ENCODE peak calls at places on chromosomes 7 and 10, in six cellular contexts. One of them, this sample, is unnamed.

GRCh38 chr10:128781636-128782035 is 655.4 kb upstream of the MKI67 start:
- DNase-seq in fibroblast of pulmonary artery: no peak
- DNase-seq in AG08395: no peak
- DNase-seq in GM10248: no peak
- DNase-seq in renal cortical epithelial cell: no peak
- DNase-seq in nucleus accumbens: no peak
- DNase-seq in this sample: no peak

GRCh38 chr10:60975716-60976115 is 31.7 kb upstream of the RHOBTB1 start:
- DNase-seq in GM10248: no peak
- DNase-seq in AG08395: no peak
- DNase-seq in nucleus accumbens: no peak
- DNase-seq in renal cortical epithelial cell: no peak
- DNase-seq in fibroblast of pulmonary artery: peak; percentile 50
- DNase-seq in this sample: no peak

GRCh38 chr10:75398630-75399460 is 2.7 kb downstream of the ZNF503 start:
- DNase-seq in GM10248: no peak
- DNase-seq in renal cortical epithelial cell: no peak
- DNase-seq in nucleus accumbens: no peak
- DNase-seq in AG08395: no peak
- DNase-seq in fibroblast of pulmonary artery: no peak
- DNase-seq in this sample: peak; percentile 44

GRCh38 chr7:152759655-152760383 is at the start of gene ACTR3B:
- DNase-seq in AG08395: peak; percentile 98
- DNase-seq in renal cortical epithelial cell: no peak
- DNase-seq in nucleus accumbens: peak; percentile 79
- DNase-seq in fibroblast of pulmonary artery: peak; percentile 89
- DNase-seq in GM10248: peak; percentile 96
- DNase-seq in this sample: peak; percentile 89

GRCh38 chr10:62492012-62492869 is 118.1 kb downstream of the ZNF365 start:
- DNase-seq in AG08395: peak; percentile 47
- DNase-seq in GM10248: peak; percentile 34
- DNase-seq in renal cortical epithelial cell: peak; percentile 64
- DNase-seq in nucleus accumbens: no peak
- DNase-seq in fibroblast of pulmonary artery: peak; percentile 44
- DNase-seq in this sample: peak; percentile 70

GRCh38 chr10:130782467-130782866 is 529.1 kb downstream of the TCERG1L start:
- DNase-seq in renal cortical epithelial cell: no peak
- DNase-seq in AG08395: no peak
- DNase-seq in GM10248: no peak
- DNase-seq in nucleus accumbens: no peak
- DNase-seq in fibroblast of pulmonary artery: no peak
- DNase-seq in this sample: no peak

GRCh38 chr7:95871078-95871848 is 98.9 kb downstream of the DYNC1I1 start:
- DNase-seq in nucleus accumbens: peak; percentile 5
- DNase-seq in GM10248: peak; percentile 49
- DNase-seq in fibroblast of pulmonary artery: peak; percentile 64
- DNase-seq in renal cortical epithelial cell: peak; percentile 49
- DNase-seq in AG08395: peak; percentile 60
- DNase-seq in this sample: peak; percentile 53

GRCh38 chr10:94287331-94287730 is 75.4 kb downstream of the NOC3L start:
- DNase-seq in AG08395: peak; percentile 10
- DNase-seq in nucleus accumbens: no peak
- DNase-seq in fibroblast of pulmonary artery: peak; percentile 12
- DNase-seq in renal cortical epithelial cell: no peak
- DNase-seq in GM10248: no peak
- DNase-seq in this sample: no peak

GRCh38 chr7:2175514-2175913 is 57.2 kb downstream of the MAD1L1 start:
- DNase-seq in renal cortical epithelial cell: peak; percentile 95
- DNase-seq in GM10248: no peak
- DNase-seq in nucleus accumbens: no peak
- DNase-seq in fibroblast of pulmonary artery: peak; percentile 98
- DNase-seq in AG08395: peak; percentile 97
- DNase-seq in this sample: peak; percentile 86

GRCh38 chr10:68955414-68955785 is 570 bp upstream of the DDX21 start:
- DNase-seq in AG08395: no peak
- DNase-seq in nucleus accumbens: no peak
- DNase-seq in GM10248: no peak
- DNase-seq in renal cortical epithelial cell: no peak
- DNase-seq in fibroblast of pulmonary artery: no peak
- DNase-seq in this sample: no peak

GRCh38 chr10:24396396-24396795 is 187.5 kb downstream of the KIAA1217 start:
- DNase-seq in GM10248: no peak
- DNase-seq in renal cortical epithelial cell: no peak
- DNase-seq in AG08395: no peak
- DNase-seq in nucleus accumbens: no peak
- DNase-seq in fibroblast of pulmonary artery: no peak
- DNase-seq in this sample: no peak

GRCh38 chr7:85176197-85176596 is 10.7 kb downstream of the SEMA3D start:
- DNase-seq in AG08395: no peak
- DNase-seq in fibroblast of pulmonary artery: no peak
- DNase-seq in GM10248: no peak
- DNase-seq in nucleus accumbens: no peak
- DNase-seq in renal cortical epithelial cell: peak; percentile 33
- DNase-seq in this sample: peak; percentile 4

GRCh38 chr10:7696545-7696944 is 6.6 kb upstream of the ITIH2 start:
- DNase-seq in fibroblast of pulmonary artery: peak; percentile 18
- DNase-seq in AG08395: no peak
- DNase-seq in GM10248: no peak
- DNase-seq in renal cortical epithelial cell: peak; percentile 92
- DNase-seq in nucleus accumbens: no peak
- DNase-seq in this sample: peak; percentile 95

GRCh38 chr7:57203161-57203791 is 71.0 kb upstream of the ZNF479 start:
- DNase-seq in fibroblast of pulmonary artery: no peak
- DNase-seq in nucleus accumbens: no peak
- DNase-seq in renal cortical epithelial cell: no peak
- DNase-seq in GM10248: no peak
- DNase-seq in AG08395: no peak
- DNase-seq in this sample: no peak

GRCh38 chr10:129958686-129959543 is 5.2 kb downstream of the EBF3 start:
- DNase-seq in renal cortical epithelial cell: no peak
- DNase-seq in nucleus accumbens: no peak
- DNase-seq in GM10248: no peak
- DNase-seq in fibroblast of pulmonary artery: peak; percentile 20
- DNase-seq in AG08395: no peak
- DNase-seq in this sample: no peak

GRCh38 chr10:60040003-60040662 is 133.8 kb upstream of the CCDC6 start:
- DNase-seq in renal cortical epithelial cell: no peak
- DNase-seq in GM10248: no peak
- DNase-seq in nucleus accumbens: no peak
- DNase-seq in fibroblast of pulmonary artery: no peak
- DNase-seq in AG08395: no peak
- DNase-seq in this sample: no peak

GRCh38 chr7:30240401-30240800 is 44.0 kb upstream of the ZNRF2 start:
- DNase-seq in nucleus accumbens: no peak
- DNase-seq in AG08395: no peak
- DNase-seq in renal cortical epithelial cell: peak; percentile 91
- DNase-seq in fibroblast of pulmonary artery: no peak
- DNase-seq in GM10248: no peak
- DNase-seq in this sample: peak; percentile 76

GRCh38 chr10:122112625-122113160 is 123.7 kb downstream of the TACC2 start:
- DNase-seq in AG08395: peak; percentile 95
- DNase-seq in renal cortical epithelial cell: peak; percentile 93
- DNase-seq in fibroblast of pulmonary artery: peak; percentile 96
- DNase-seq in GM10248: peak; percentile 29
- DNase-seq in nucleus accumbens: peak; percentile 1
- DNase-seq in this sample: peak; percentile 96

GRCh38 chr7:140009735-140010134 is 53.0 kb downstream of the PARP12 start:
- DNase-seq in GM10248: no peak
- DNase-seq in nucleus accumbens: no peak
- DNase-seq in fibroblast of pulmonary artery: no peak
- DNase-seq in renal cortical epithelial cell: no peak
- DNase-seq in AG08395: no peak
- DNase-seq in this sample: no peak

GRCh38 chr10:70906953-70907618 is 18.7 kb upstream of the PCBD1 start:
- DNase-seq in AG08395: no peak
- DNase-seq in GM10248: no peak
- DNase-seq in nucleus accumbens: no peak
- DNase-seq in fibroblast of pulmonary artery: no peak
- DNase-seq in renal cortical epithelial cell: no peak
- DNase-seq in this sample: no peak

GRCh38 chr7:96187735-96188622 is 133.9 kb downstream of the SLC25A13 start:
- DNase-seq in nucleus accumbens: no peak
- DNase-seq in fibroblast of pulmonary artery: no peak
- DNase-seq in renal cortical epithelial cell: no peak
- DNase-seq in GM10248: no peak
- DNase-seq in AG08395: peak; percentile 30
- DNase-seq in this sample: no peak

GRCh38 chr10:43049081-43049551 is 27.8 kb upstream of the RET start:
- DNase-seq in GM10248: no peak
- DNase-seq in fibroblast of pulmonary artery: no peak
- DNase-seq in nucleus accumbens: no peak
- DNase-seq in AG08395: no peak
- DNase-seq in renal cortical epithelial cell: no peak
- DNase-seq in this sample: no peak

GRCh38 chr7:92949748-92950147 is 113.4 kb upstream of the CDK6 start:
- DNase-seq in AG08395: no peak
- DNase-seq in fibroblast of pulmonary artery: no peak
- DNase-seq in renal cortical epithelial cell: no peak
- DNase-seq in GM10248: no peak
- DNase-seq in nucleus accumbens: no peak
- DNase-seq in this sample: no peak

GRCh38 chr7:266851-267840 is 22.8 kb upstream of the FOXL3 start:
- DNase-seq in nucleus accumbens: no peak
- DNase-seq in fibroblast of pulmonary artery: no peak
- DNase-seq in renal cortical epithelial cell: no peak
- DNase-seq in GM10248: no peak
- DNase-seq in AG08395: no peak
- DNase-seq in this sample: peak; percentile 30

GRCh38 chr7:105890290-105890997 is 14.0 kb upstream of the ATXN7L1 start:
- DNase-seq in AG08395: peak; percentile 27
- DNase-seq in GM10248: no peak
- DNase-seq in renal cortical epithelial cell: no peak
- DNase-seq in fibroblast of pulmonary artery: no peak
- DNase-seq in nucleus accumbens: no peak
- DNase-seq in this sample: no peak

GRCh38 chr7:82017334-82017943 is 247.6 kb upstream of the HGF start:
- DNase-seq in fibroblast of pulmonary artery: peak; percentile 75
- DNase-seq in AG08395: peak; percentile 48
- DNase-seq in renal cortical epithelial cell: peak; percentile 45
- DNase-seq in nucleus accumbens: no peak
- DNase-seq in GM10248: no peak
- DNase-seq in this sample: peak; percentile 34

GRCh38 chr7:117020605-117021002 is 67.3 kb downstream of the ST7 start:
- DNase-seq in GM10248: no peak
- DNase-seq in renal cortical epithelial cell: no peak
- DNase-seq in AG08395: no peak
- DNase-seq in nucleus accumbens: no peak
- DNase-seq in fibroblast of pulmonary artery: no peak
- DNase-seq in this sample: peak; percentile 7

GRCh38 chr10:104297697-104298660 is 29.0 kb downstream of the GSTO2 start:
- DNase-seq in AG08395: no peak
- DNase-seq in fibroblast of pulmonary artery: peak; percentile 59
- DNase-seq in GM10248: no peak
- DNase-seq in renal cortical epithelial cell: no peak
- DNase-seq in nucleus accumbens: no peak
- DNase-seq in this sample: peak; percentile 14

GRCh38 chr7:90267263-90267858 is 22.4 kb downstream of the CFAP69 start:
- DNase-seq in GM10248: no peak
- DNase-seq in nucleus accumbens: no peak
- DNase-seq in renal cortical epithelial cell: no peak
- DNase-seq in fibroblast of pulmonary artery: no peak
- DNase-seq in AG08395: no peak
- DNase-seq in this sample: no peak

GRCh38 chr10:131812012-131812403 is 88.8 kb upstream of the PPP2R2D start:
- DNase-seq in AG08395: no peak
- DNase-seq in renal cortical epithelial cell: no peak
- DNase-seq in fibroblast of pulmonary artery: no peak
- DNase-seq in nucleus accumbens: no peak
- DNase-seq in GM10248: no peak
- DNase-seq in this sample: no peak

GRCh38 chr10:116111483-116112095 is 161.4 kb downstream of the GFRA1 start:
- DNase-seq in GM10248: no peak
- DNase-seq in renal cortical epithelial cell: no peak
- DNase-seq in fibroblast of pulmonary artery: no peak
- DNase-seq in AG08395: no peak
- DNase-seq in nucleus accumbens: no peak
- DNase-seq in this sample: no peak

GRCh38 chr10:92839191-92840085 is 8.9 kb upstream of the EXOC6 start:
- DNase-seq in fibroblast of pulmonary artery: peak; percentile 86
- DNase-seq in GM10248: peak; percentile 25
- DNase-seq in nucleus accumbens: no peak
- DNase-seq in renal cortical epithelial cell: no peak
- DNase-seq in AG08395: peak; percentile 13
- DNase-seq in this sample: peak; percentile 29

GRCh38 chr10:75648186-75648761 is 216.8 kb downstream of the LRMDA start:
- DNase-seq in nucleus accumbens: no peak
- DNase-seq in renal cortical epithelial cell: peak; percentile 23
- DNase-seq in GM10248: no peak
- DNase-seq in fibroblast of pulmonary artery: no peak
- DNase-seq in AG08395: no peak
- DNase-seq in this sample: no peak

GRCh38 chr10:60414877-60415585 is 25.4 kb upstream of the ANK3 start:
- DNase-seq in nucleus accumbens: no peak
- DNase-seq in renal cortical epithelial cell: peak; percentile 85
- DNase-seq in AG08395: peak; percentile 95
- DNase-seq in GM10248: no peak
- DNase-seq in fibroblast of pulmonary artery: peak; percentile 81
- DNase-seq in this sample: peak; percentile 92

GRCh38 chr10:49292565-49293207 is 6.3 kb upstream of the C10orf71 start:
- DNase-seq in AG08395: no peak
- DNase-seq in fibroblast of pulmonary artery: no peak
- DNase-seq in nucleus accumbens: no peak
- DNase-seq in GM10248: no peak
- DNase-seq in renal cortical epithelial cell: no peak
- DNase-seq in this sample: no peak